ENCODE peak calls at places on chromosomes 4 and X, in nine cellular contexts. Q, N, S, Y, K, C, A, F and L are unnamed samples.

GRCh38 chrX:147565239-147565638 is 346.5 kb upstream of the FMR1 start:
- DNase-seq in Q (peak), N (no peak), S (no peak), Y (no peak), K (no peak), C (no peak), A (no peak), F (no peak), L (no peak)

GRCh38 chrX:42954880-42955279 is 176.9 kb upstream of the PPP1R2C start:
- DNase-seq in Q (no peak), N (no peak), S (no peak), Y (no peak), K (no peak), C (no peak), A (no peak), F (no peak), L (no peak)

GRCh38 chr4:38803833-38804653 is 548 bp downstream of the TLR1 start:
- DNase-seq in Q (no peak), N (no peak), S (no peak), Y (no peak), K (no peak), C (peak), A (no peak), F (peak), L (peak)

GRCh38 chr4:67635331-67635730 is 65.6 kb downstream of the UBA6 start:
- DNase-seq in Q (no peak), N (no peak), S (no peak), Y (no peak), K (no peak), C (no peak), A (no peak), F (no peak), L (peak)

GRCh38 chr4:116839826-116840225 is 245.6 kb downstream of the TRAM1L1 start:
- DNase-seq in Q (no peak), N (no peak), S (no peak), Y (no peak), K (no peak), C (no peak), A (no peak), F (no peak), L (no peak)

GRCh38 chr4:69713593-69713992 is 46.8 kb downstream of the SULT1B1 start:
- DNase-seq in Q (no peak), N (no peak), S (peak), Y (no peak), K (no peak), C (peak), A (no peak), F (no peak), L (no peak)

GRCh38 chrX:97158270-97158669 is 274.6 kb downstream of the RPA4 start:
- DNase-seq in Q (no peak), N (no peak), S (no peak), Y (no peak), K (no peak), C (no peak), A (no peak), F (no peak), L (no peak)

GRCh38 chr4:41399191-41399590 is 138.8 kb upstream of the LIMCH1 start:
- DNase-seq in Q (no peak), N (no peak), S (no peak), Y (no peak), K (no peak), C (no peak), A (no peak), F (no peak), L (no peak)

GRCh38 chr4:134243742-134244713 is 42.4 kb upstream of the PABPC4L start:
- DNase-seq in Q (no peak), N (no peak), S (no peak), Y (peak), K (peak), C (no peak), A (no peak), F (no peak), L (no peak)

GRCh38 chr4:63105839-63106238 is 1303.4 kb downstream of the TECRL start:
- DNase-seq in Q (no peak), N (no peak), S (no peak), Y (no peak), K (no peak), C (no peak), A (no peak), F (no peak), L (no peak)

GRCh38 chr4:76363556-76364290 is 57.2 kb downstream of the STBD1 start:
- DNase-seq in Q (no peak), N (no peak), S (no peak), Y (no peak), K (no peak), C (peak), A (no peak), F (no peak), L (no peak)

GRCh38 chr4:20430555-20430954 is 178.8 kb downstream of the SLIT2 start:
- DNase-seq in Q (peak), N (no peak), S (no peak), Y (no peak), K (no peak), C (peak), A (no peak), F (no peak), L (no peak)

GRCh38 chr4:139988863-139989765 is 164.9 kb downstream of the MAML3 start:
- DNase-seq in Q (peak), N (no peak), S (peak), Y (no peak), K (peak), C (peak), A (no peak), F (peak), L (peak)

GRCh38 chr4:170391066-170391754 is 301.5 kb upstream of the AADAT start:
- DNase-seq in Q (peak), N (no peak), S (peak), Y (no peak), K (peak), C (peak), A (no peak), F (no peak), L (no peak)

GRCh38 chr4:25807101-25807728 is 55.6 kb downstream of the SEL1L3 start:
- DNase-seq in Q (no peak), N (no peak), S (no peak), Y (no peak), K (peak), C (no peak), A (no peak), F (no peak), L (no peak)

GRCh38 chr4:186144180-186144579 is 39.7 kb downstream of the FAM149A start:
- DNase-seq in Q (peak), N (peak), S (no peak), Y (peak), K (peak), C (peak), A (peak), F (no peak), L (no peak)

GRCh38 chr4:54677416-54677815 is 19.7 kb downstream of the KIT start:
- DNase-seq in Q (no peak), N (no peak), S (peak), Y (no peak), K (no peak), C (no peak), A (no peak), F (no peak), L (no peak)

GRCh38 chr4:68469482-68469881 is 22.2 kb downstream of the TMPRSS11E start:
- DNase-seq in Q (no peak), N (no peak), S (no peak), Y (no peak), K (no peak), C (no peak), A (no peak), F (no peak), L (no peak)

GRCh38 chrX:136192839-136193414 is 45.6 kb downstream of the FHL1 start:
- DNase-seq in Q (peak), N (no peak), S (peak), Y (no peak), K (no peak), C (peak), A (no peak), F (no peak), L (no peak)

GRCh38 chrX:125203379-125203736 is 116.3 kb upstream of the TEX13C start:
- DNase-seq in Q (no peak), N (peak), S (no peak), Y (no peak), K (peak), C (no peak), A (peak), F (no peak), L (no peak)

GRCh38 chr4:140102406-140102805 is 51.6 kb downstream of the MAML3 start:
- DNase-seq in Q (no peak), N (no peak), S (peak), Y (no peak), K (peak), C (no peak), A (no peak), F (no peak), L (no peak)

GRCh38 chrX:23616361-23616760 is 50.9 kb upstream of the PRDX4 start:
- DNase-seq in Q (peak), N (no peak), S (peak), Y (no peak), K (no peak), C (peak), A (peak), F (no peak), L (peak)

GRCh38 chr4:162056947-162057346 is 106.9 kb downstream of the FSTL5 start:
- DNase-seq in Q (no peak), N (no peak), S (no peak), Y (no peak), K (peak), C (no peak), A (peak), F (no peak), L (no peak)

GRCh38 chr4:118994030-118994429 is 105.4 kb downstream of the SYNPO2 start:
- DNase-seq in Q (no peak), N (no peak), S (no peak), Y (no peak), K (no peak), C (peak), A (no peak), F (no peak), L (no peak)

GRCh38 chr4:40473578-40474388 is 138.7 kb downstream of the CHRNA9 start:
- DNase-seq in Q (no peak), N (no peak), S (no peak), Y (no peak), K (no peak), C (no peak), A (no peak), F (no peak), L (no peak)

GRCh38 chr4:40486534-40486933 is 143.1 kb downstream of the RBM47 start:
- DNase-seq in Q (peak), N (no peak), S (no peak), Y (no peak), K (no peak), C (peak), A (no peak), F (no peak), L (no peak)

GRCh38 chrX:94252204-94252603 is 578.2 kb downstream of the FAM133A start:
- DNase-seq in Q (no peak), N (no peak), S (no peak), Y (no peak), K (no peak), C (no peak), A (no peak), F (no peak), L (no peak)

GRCh38 chrX:9911479-9911878 is 55.7 kb upstream of the CLDN34 start:
- DNase-seq in Q (peak), N (no peak), S (peak), Y (no peak), K (no peak), C (peak), A (no peak), F (no peak), L (no peak)

GRCh38 chrX:147917700-147918694 is 6.3 kb downstream of the FMR1 start:
- DNase-seq in Q (peak), N (no peak), S (peak), Y (no peak), K (no peak), C (no peak), A (no peak), F (no peak), L (no peak)